ENCODE peak calls at places on chromosomes 13 and 19, in five cellular contexts. M is breast epithelium, D is neural progenitor cell, Y is left ventricle myocardium inferior, U is heart right ventricle. X is an unnamed sample.

GRCh38 chr19:27741236-27741635 is 1471.7 kb downstream of the UQCRFS1 start:
- DNase-seq in M (peak; percentile 4), D (no peak), Y (no peak), U (no peak), X (no peak)

GRCh38 chr13:94390881-94391280 is 88.6 kb downstream of the DCT start:
- DNase-seq in M (no peak), D (no peak), Y (no peak), U (no peak), X (no peak)

GRCh38 chr13:59543418-59543817 is 620.3 kb downstream of the DIAPH3 start:
- DNase-seq in M (no peak), D (no peak), Y (no peak), U (no peak), X (no peak)

GRCh38 chr13:100203696-100204367 is 114.9 kb downstream of the PCCA start:
- DNase-seq in M (no peak), D (no peak), Y (no peak), U (no peak), X (no peak)

GRCh38 chr19:41745761-41746160 is 9.6 kb upstream of the CEACAM6 start:
- DNase-seq in M (no peak), D (no peak), Y (no peak), U (no peak), X (no peak)

GRCh38 chr19:19171821-19172532 is 1.9 kb upstream of the MEF2B start:
- DNase-seq in M (no peak), D (no peak), Y (no peak), U (no peak), X (peak; percentile 61)

GRCh38 chr19:37817180-37817911 is 38.0 kb upstream of the ZNF573 start:
- DNase-seq in M (peak; percentile 53), D (peak; percentile 87), Y (peak; percentile 86), U (peak; percentile 89), X (no peak)

GRCh38 chr19:19568802-19569756 is 31.0 kb downstream of the CILP2 start:
- DNase-seq in M (no peak), D (no peak), Y (no peak), U (no peak), X (no peak)

GRCh38 chr19:54416695-54417491 is 1.6 kb downstream of the TTYH1 start:
- DNase-seq in M (no peak), D (peak; percentile 34), Y (no peak), U (no peak), X (no peak)

GRCh38 chr19:46718157-46718933 is 1.4 kb upstream of the PRKD2 start:
- DNase-seq in M (no peak), D (peak; percentile 30), Y (no peak), U (no peak), X (no peak)

GRCh38 chr19:41225238-41226052 is 6.4 kb downstream of the AXL start:
- DNase-seq in M (peak; percentile 35), D (peak; percentile 65), Y (peak; percentile 48), U (peak; percentile 68), X (peak; percentile 97)

GRCh38 chr13:75352641-75353327 is 129.2 kb downstream of the TBC1D4 start:
- DNase-seq in M (no peak), D (no peak), Y (no peak), U (no peak), X (no peak)

GRCh38 chr19:48290341-48290922 is 20.6 kb downstream of the ZNF114 start:
- DNase-seq in M (no peak), D (peak; percentile 80), Y (no peak), U (no peak), X (no peak)
- TF ChIP-seq CTCF in M (no peak), D (peak; percentile 53), Y (no peak), U (peak; percentile 10), X (peak; percentile 37)

DNA sequence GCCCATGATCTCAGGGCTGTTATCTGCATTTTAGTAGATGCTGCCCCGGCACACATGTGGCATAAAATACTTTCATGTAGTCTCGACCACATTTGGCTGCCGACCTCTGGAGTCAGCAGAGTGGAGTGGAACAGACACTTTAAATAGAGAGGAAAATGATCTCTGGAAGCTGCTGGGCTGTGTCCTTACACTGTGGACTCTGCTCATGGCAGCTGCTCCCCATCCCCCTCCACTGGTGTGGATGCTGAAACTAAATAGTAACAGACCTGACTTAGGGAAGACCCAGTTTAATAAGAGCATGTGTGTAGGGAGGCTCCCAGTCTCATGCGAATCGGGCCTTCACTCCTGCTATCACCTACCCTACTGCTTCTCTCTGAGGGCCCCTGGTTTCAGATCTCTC is 257.0 kb downstream of the TEX29 start:
- DNase-seq in M (no peak), D (no peak), Y (no peak), U (no peak), X (no peak)
- H3K27me3 ChIP-seq in M (no peaks in the 10 kb centered on the region), D (no peaks in the 10 kb centered on the region), Y (peaks cover 37% of the 10 kb centered on the region), U (no peaks in the 10 kb centered on the region), X (no peaks in the 10 kb centered on the region)

DNA sequence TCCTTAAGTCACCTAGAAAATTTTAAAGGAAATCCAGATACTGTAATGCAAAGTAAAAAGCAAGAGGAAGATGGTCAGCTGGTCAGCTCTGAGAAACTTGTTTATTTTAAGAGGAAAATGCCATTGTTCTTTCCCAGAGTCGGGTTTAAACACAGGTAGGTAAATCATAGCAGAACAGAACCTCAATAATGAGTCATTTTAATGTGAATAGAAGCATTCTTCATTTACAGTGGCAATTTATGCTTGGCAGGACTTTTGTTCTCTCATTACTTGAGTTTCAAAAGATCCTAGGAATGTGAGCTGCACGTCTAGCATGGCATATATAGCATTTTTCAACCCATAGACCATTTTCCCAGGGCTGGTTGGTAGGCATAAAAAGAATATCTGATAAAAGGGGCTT is 132.3 kb downstream of the LIG4 start:
- DNase-seq in M (no peak), D (no peak), Y (no peak), U (no peak), X (no peak)
- TF ChIP-seq CTCF in M (no peak), D (no peak), Y (no peak), U (no peak), X (no peak)

GRCh38 chr13:87972568-87972967 is 301.4 kb downstream of the SLITRK5 start:
- DNase-seq in M (no peak), D (no peak), Y (no peak), U (no peak), X (no peak)
- H3K27me3 ChIP-seq in M (no peaks in the 10 kb centered on the region), D (no peaks in the 10 kb centered on the region), Y (no peaks in the 10 kb centered on the region), U (no peaks in the 10 kb centered on the region), X (no peaks in the 10 kb centered on the region)

DNA sequence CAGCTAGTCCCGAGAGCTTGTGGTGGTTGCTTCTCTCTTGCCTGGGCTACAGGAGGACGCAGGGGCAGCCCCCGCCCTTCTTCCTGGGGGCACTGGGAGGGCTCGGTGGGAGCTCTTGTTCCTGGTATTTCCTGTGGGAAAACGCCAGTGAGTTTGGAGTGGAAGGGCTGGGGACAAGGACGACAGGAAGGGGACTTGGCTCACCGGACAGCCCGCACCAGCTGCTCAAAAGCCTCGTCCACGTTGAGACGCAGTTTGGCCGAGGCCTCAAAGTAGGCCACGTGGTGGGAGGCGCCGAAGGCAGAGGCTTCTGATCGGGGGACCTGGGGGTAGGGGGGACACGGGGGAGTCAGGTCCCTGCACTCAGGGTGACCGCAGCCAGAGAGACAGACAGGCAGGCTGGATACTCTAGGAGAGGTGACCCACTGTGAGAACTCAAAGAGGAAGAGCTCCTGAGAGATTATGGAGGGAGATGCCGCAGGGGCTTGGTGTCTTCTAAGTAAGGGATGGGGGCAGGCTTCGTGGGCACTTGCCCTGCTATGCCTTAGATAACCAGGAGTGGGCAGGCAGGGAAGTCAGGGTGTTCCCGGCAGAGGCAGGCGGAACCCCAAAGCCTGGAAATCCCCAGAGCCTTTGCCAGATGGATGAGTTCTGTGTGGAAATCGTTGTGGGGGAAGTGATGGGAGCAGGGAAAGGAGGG is 4.3 kb downstream of the RRAS start:
- DNase-seq in M (no peak), D (no peak), Y (no peak), U (no peak), X (no peak)
- TF ChIP-seq CTCF in M (no peak), D (no peak), Y (no peak), U (no peak), X (peak; percentile 24)

GRCh38 chr19:56617531-56617930 is 22.4 kb downstream of the ZNF71 start:
- DNase-seq in M (no peak), D (no peak), Y (no peak), U (no peak), X (no peak)
- H3K27me3 ChIP-seq in M (no peaks in the 10 kb centered on the region), D (no peaks in the 10 kb centered on the region), Y (no peaks in the 10 kb centered on the region), U (no peaks in the 10 kb centered on the region), X (no peaks in the 10 kb centered on the region)

DNA sequence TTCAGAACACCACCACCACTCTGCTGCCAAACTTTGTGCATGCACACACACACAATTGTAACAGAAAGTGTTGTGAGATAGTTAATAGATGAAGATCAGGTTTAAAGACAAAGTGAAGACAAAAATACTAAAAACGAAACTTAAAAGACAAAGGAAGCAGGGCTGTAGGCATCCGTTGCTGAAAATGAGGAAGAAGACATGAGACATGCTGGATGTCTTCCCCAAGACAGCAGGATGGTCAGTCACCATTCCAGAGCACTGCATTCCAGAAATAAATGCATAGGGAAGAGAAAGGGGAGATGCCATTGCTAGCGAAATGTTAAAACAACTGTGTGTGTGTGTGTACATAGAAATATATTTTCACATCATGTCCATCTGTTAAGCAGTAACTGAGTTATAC is 520.1 kb downstream of the SUCLA2 start:
- DNase-seq in M (no peak), D (no peak), Y (no peak), U (no peak), X (no peak)
- TF ChIP-seq CTCF in M (no peak), D (no peak), Y (no peak), U (no peak), X (no peak)

DNA sequence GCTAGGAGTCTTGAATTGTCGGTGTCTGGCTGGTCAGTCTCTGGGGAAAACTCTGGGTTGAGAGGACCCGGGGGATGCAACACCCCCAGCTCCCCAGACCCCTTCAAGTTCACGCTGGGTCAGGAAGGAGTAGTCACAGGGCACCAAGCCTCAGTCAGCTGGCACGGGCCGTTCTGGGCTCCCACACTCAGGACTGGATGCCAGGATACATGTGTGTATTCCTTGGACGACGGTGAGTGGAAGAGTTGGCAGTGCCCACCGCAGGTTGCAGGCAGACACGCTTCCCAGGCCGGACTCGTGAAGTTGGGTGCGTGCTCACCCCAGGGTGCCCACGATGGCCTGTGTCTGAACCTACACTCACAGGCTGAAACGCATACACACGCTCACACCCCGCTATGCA is 5.5 kb downstream of the GADD45B start:
- DNase-seq in M (no peak), D (no peak), Y (no peak), U (no peak), X (no peak)
- H3K27me3 ChIP-seq in M (no peaks in the 10 kb centered on the region), D (peaks cover 43% of the 10 kb centered on the region), Y (no peaks in the 10 kb centered on the region), U (no peaks in the 10 kb centered on the region), X (no peaks in the 10 kb centered on the region)

GRCh38 chr13:52070929-52071523 is 46.5 kb downstream of the UTP14C start:
- DNase-seq in M (no peak), D (no peak), Y (no peak), U (no peak), X (no peak)
- TF ChIP-seq CTCF in M (no peak), D (no peak), Y (peak; percentile 34), U (peak; percentile 29), X (no peak)